ENCODE peak calls at places on chromosomes 16 and 17, in five cellular contexts. J is AG04450, U is K562, N is SK-N-SH, R is cardiac muscle cell. P is an unnamed sample. For H3K9me3, the result is how much of the 10 kb centered on the place peaks cover.

GRCh38 chr17:45257115-45257514 is 4.8 kb downstream of the SPATA32 start:
- DNase-seq in J (no peak), U (no peak), N (no peak), R (no peak), P (no peak)

GRCh38 chr17:49136335-49136734 is 3.8 kb downstream of the B4GALNT2 start:
- DNase-seq in J (no peak), U (no peak), N (no peak), R (no peak), P (no peak)

GRCh38 chr17:44362479-44362963 is 1.1 kb downstream of the FAM171A2 start:
- DNase-seq in J (no peak), U (no peak), N (peak), R (no peak), P (no peak)

GRCh38 chr16:11016993-11017392 is 72.6 kb downstream of the CLEC16A start:
- DNase-seq in J (no peak), U (no peak), N (no peak), R (no peak), P (no peak)

GRCh38 chr17:37083461-37083860 is 134.7 kb downstream of the AATF start:
- DNase-seq in J (no peak), U (no peak), N (no peak), R (no peak), P (no peak)

GRCh38 chr17:2710075-2710803 is 1.3 kb downstream of the CLUH start:
- DNase-seq in J (no peak), U (no peak), N (no peak), R (no peak), P (no peak)

GRCh38 chr17:7122386-7122785 is 7.8 kb upstream of the ASGR2 start:
- DNase-seq in J (no peak), U (no peak), N (no peak), R (no peak), P (no peak)

GRCh38 chr16:74667215-74667765 is 613 bp upstream of the RFWD3 start:
- DNase-seq in J (no peak), U (peak), N (peak), R (peak), P (peak)

GRCh38 chr17:69227536-69227935 is 1.1 kb downstream of the ABCA10 start:
- DNase-seq in J (no peak), U (no peak), N (no peak), R (no peak), P (no peak)
- H3K4me3 ChIP-seq in J (no peak), U (no peak), N (no peak), R (no peak), P (no peak)

DNA sequence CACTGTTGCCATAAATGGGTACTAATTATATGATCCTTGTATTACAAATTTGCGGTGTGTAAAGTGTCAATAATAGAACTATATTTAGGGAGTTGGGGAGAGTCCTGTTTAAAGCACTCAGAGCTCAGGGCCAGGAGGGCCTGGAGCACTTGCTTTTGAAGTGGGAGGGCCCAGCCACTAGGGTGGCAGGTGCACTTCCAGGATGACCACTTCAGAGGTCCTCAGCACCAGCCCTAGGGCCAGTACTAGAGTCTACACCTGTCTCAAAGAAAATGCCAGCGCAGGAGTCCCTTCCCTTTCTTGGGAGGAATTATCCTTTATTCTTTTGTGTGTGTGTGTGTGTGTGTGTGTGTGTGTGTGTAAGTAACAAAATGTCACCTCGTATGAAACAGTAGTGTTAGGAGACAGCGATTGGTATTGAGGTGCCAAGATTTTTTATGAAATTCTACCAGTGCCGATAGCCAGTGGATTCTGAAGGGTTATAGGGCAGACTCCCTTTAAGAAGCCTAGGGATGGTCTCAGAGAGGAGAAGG is 31.9 kb downstream of the MYO18A start:
- DNase-seq in J (no peak), U (no peak), N (no peak), R (peak), P (no peak)
- H3K27ac ChIP-seq in J (peak), U (peak), N (peak), R (peak), P (peak)

DNA sequence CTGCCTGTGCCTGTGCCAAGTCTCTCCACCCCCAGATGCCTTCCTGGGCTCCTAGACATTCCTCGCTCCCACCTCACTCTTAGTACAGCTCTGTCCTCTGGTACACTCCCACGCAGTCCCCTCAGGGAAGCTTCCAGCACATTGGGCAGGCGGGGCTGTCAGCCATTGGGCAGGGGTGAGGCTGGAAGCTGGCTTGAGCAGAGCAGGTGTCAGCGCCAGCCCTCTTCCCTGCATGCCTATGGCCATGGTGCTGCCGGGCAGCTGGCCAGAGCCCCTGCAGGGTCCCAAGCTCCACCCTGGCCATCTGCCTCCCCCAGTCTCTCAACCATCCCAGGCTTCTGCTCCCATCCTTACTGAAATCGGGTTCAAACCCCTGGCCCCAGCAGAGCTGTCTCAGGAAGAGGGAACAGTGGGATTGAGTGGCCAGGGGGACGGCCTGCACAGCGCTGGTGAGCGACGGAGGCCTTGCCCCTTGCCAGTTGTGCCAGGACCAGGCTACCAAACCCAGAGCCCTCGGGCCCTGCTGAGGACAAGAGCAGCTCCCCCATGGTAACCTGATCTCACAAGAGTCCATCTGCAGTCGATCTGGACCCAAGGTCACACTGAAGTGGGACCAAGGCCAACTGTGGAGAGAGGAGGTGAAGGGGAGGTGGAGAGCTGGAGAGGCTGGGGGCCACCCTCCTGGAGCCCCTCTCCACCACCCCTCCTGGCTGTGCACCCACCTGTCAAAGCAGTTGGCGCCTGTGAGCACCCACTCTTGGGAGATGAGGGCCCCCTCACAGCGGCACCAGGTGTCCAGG is 2.4 kb upstream of the B9D1 start:
- DNase-seq in J (no peak), U (no peak), N (peak), R (peak), P (no peak)
- H3K9me3 ChIP-seq in J (under half), U (under half), N (under half), R (under half), P (under half)

GRCh38 chr17:76368545-76368944 is 14.8 kb upstream of the PRPSAP1 start:
- DNase-seq in J (no peak), U (no peak), N (peak), R (no peak), P (no peak)

GRCh38 chr17:76371656-76372628 is 12.5 kb upstream of the SPHK1 start:
- DNase-seq in J (peak), U (no peak), N (no peak), R (no peak), P (no peak)

GRCh38 chr17:76370261-76370993 is 14.0 kb upstream of the SPHK1 start:
- DNase-seq in J (peak), U (peak), N (peak), R (no peak), P (no peak)

GRCh38 chr17:76367647-76368046 is 13.9 kb upstream of the PRPSAP1 start:
- DNase-seq in J (no peak), U (no peak), N (no peak), R (no peak), P (no peak)

GRCh38 chr17:76369804-76370203 is 14.6 kb upstream of the SPHK1 start:
- DNase-seq in J (no peak), U (no peak), N (peak), R (peak), P (no peak)
- H3K4me3 ChIP-seq in J (no peak), U (no peak), N (no peak), R (no peak), P (no peak)

DNA sequence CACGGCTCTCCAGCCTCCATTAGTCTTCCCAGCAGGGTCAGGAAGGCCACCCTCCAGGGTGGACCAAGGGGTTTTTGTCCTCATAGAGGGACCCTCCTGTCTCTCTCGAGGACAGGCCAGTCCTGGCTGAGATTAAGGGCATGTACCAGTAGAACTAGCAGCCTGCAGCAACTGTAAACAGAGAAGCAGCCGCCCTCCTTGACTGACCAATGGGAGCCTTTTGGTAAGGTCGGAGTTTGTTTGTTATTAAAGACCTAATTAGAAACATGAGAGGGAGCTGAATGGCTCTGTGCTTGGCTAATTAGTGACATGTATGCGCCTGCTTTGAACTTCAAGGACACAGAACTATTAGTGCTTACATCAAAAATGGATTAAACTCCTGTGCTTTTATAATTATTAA is 80.0 kb downstream of the CCDC182 start:
- DNase-seq in J (no peak), U (no peak), N (peak), R (no peak), P (no peak)
- H3K27ac ChIP-seq in J (no peak), U (no peak), N (no peak), R (no peak), P (no peak)

GRCh38 chr16:73142995-73143394 is 95.1 kb upstream of the ZFHX3 start:
- DNase-seq in J (no peak), U (no peak), N (no peak), R (no peak), P (no peak)

GRCh38 chr16:73143681-73144370 is 95.9 kb upstream of the ZFHX3 start:
- DNase-seq in J (no peak), U (no peak), N (no peak), R (no peak), P (no peak)

GRCh38 chr16:73142069-73142880 is 94.3 kb upstream of the ZFHX3 start:
- DNase-seq in J (no peak), U (no peak), N (no peak), R (no peak), P (no peak)

GRCh38 chr16:73147958-73148357 is 100.0 kb upstream of the ZFHX3 start:
- DNase-seq in J (no peak), U (no peak), N (no peak), R (no peak), P (no peak)

GRCh38 chr16:73145166-73145565 is 97.2 kb upstream of the ZFHX3 start:
- DNase-seq in J (no peak), U (no peak), N (no peak), R (no peak), P (no peak)
- H3K9me3 ChIP-seq in J (under half), U (under half), N (under half), R (under half), P (under half)

GRCh38 chr17:74871329-74872076 is 1.3 kb downstream of the FDXR start:
- DNase-seq in J (no peak), U (no peak), N (no peak), R (no peak), P (no peak)
- H3K4me3 ChIP-seq in J (peak), U (peak), N (peak), R (peak), P (no peak)

GRCh38 chr17:71600137-71600789 is 520.6 kb upstream of the SOX9 start:
- DNase-seq in J (no peak), U (no peak), N (no peak), R (no peak), P (no peak)
- H3K27ac ChIP-seq in J (no peak), U (no peak), N (no peak), R (no peak), P (no peak)